ENCODE peak calls at places on chromosomes 11 and 22, in four cellular contexts. One of them, this sample, is unnamed.

GRCh38 chr11:63535734-63536133 is 874 bp upstream of the PLAAT4 start:
- DNase-seq in endothelial cell of umbilical vein: no peak
- DNase-seq in K562: peak; percentile 11
- DNase-seq in GM12878: no peak
- DNase-seq in this sample: no peak

GRCh38 chr22:27531782-27532530 is 269.6 kb downstream of the MN1 start:
- DNase-seq in endothelial cell of umbilical vein: peak; percentile 35
- DNase-seq in K562: no peak
- DNase-seq in GM12878: no peak
- DNase-seq in this sample: peak; percentile 82

GRCh38 chr11:77201370-77201769 is 73.3 kb downstream of the MYO7A start:
- DNase-seq in endothelial cell of umbilical vein: no peak
- DNase-seq in K562: no peak
- DNase-seq in GM12878: no peak
- DNase-seq in this sample: no peak

GRCh38 chr22:20093437-20093836 is 13.4 kb downstream of the DGCR8 start:
- DNase-seq in endothelial cell of umbilical vein: no peak
- DNase-seq in K562: no peak
- DNase-seq in GM12878: no peak
- DNase-seq in this sample: no peak

GRCh38 chr11:108943853-108944252 is 279.0 kb downstream of the DDX10 start:
- DNase-seq in endothelial cell of umbilical vein: no peak
- DNase-seq in K562: no peak
- DNase-seq in GM12878: no peak
- DNase-seq in this sample: no peak

GRCh38 chr11:87082590-87082989 is 44.9 kb downstream of the TMEM135 start:
- DNase-seq in endothelial cell of umbilical vein: no peak
- DNase-seq in K562: no peak
- DNase-seq in GM12878: no peak
- DNase-seq in this sample: no peak

GRCh38 chr11:26283852-26284421 is 48.0 kb upstream of the ANO3 start:
- DNase-seq in endothelial cell of umbilical vein: no peak
- DNase-seq in K562: no peak
- DNase-seq in GM12878: no peak
- DNase-seq in this sample: no peak

GRCh38 chr11:92225563-92226308 is 1.1 kb downstream of the FAT3 start:
- DNase-seq in endothelial cell of umbilical vein: no peak
- DNase-seq in K562: no peak
- DNase-seq in GM12878: no peak
- DNase-seq in this sample: no peak

GRCh38 chr11:3231851-3232744 is at the start of gene MRGPRE:
- DNase-seq in endothelial cell of umbilical vein: no peak
- DNase-seq in K562: peak; percentile 98
- DNase-seq in GM12878: no peak
- DNase-seq in this sample: no peak

GRCh38 chr22:19604711-19605268 is 80.6 kb upstream of the CLDN5 start:
- DNase-seq in endothelial cell of umbilical vein: peak; percentile 56
- DNase-seq in K562: peak; percentile 74
- DNase-seq in GM12878: no peak
- DNase-seq in this sample: no peak

GRCh38 chr11:88179141-88179540 is 3.9 kb upstream of the RAB38 start:
- DNase-seq in endothelial cell of umbilical vein: no peak
- DNase-seq in K562: no peak
- DNase-seq in GM12878: peak; percentile 78
- DNase-seq in this sample: peak; percentile 61

GRCh38 chr11:133919330-133920108 is 37.2 kb downstream of the IGSF9B start:
- DNase-seq in endothelial cell of umbilical vein: no peak
- DNase-seq in K562: no peak
- DNase-seq in GM12878: no peak
- DNase-seq in this sample: no peak

GRCh38 chr11:125141686-125142535 is 22.6 kb upstream of the PKNOX2 start:
- DNase-seq in endothelial cell of umbilical vein: peak; percentile 52
- DNase-seq in K562: peak; percentile 87
- DNase-seq in GM12878: no peak
- DNase-seq in this sample: peak; percentile 29

GRCh38 chr22:19957445-19957844 is 15.8 kb upstream of the TXNRD2 start:
- DNase-seq in endothelial cell of umbilical vein: no peak
- DNase-seq in K562: no peak
- DNase-seq in GM12878: no peak
- DNase-seq in this sample: no peak

GRCh38 chr22:39664485-39665200 is 94.1 kb downstream of the CACNA1I start:
- DNase-seq in endothelial cell of umbilical vein: no peak
- DNase-seq in K562: peak; percentile 97
- DNase-seq in GM12878: no peak
- DNase-seq in this sample: no peak
- TF ChIP-seq FOS in endothelial cell of umbilical vein: no peak
- TF ChIP-seq FOS in K562: no peak
- TF ChIP-seq FOS in GM12878: no peak
- TF ChIP-seq FOS in this sample: no peak

DNA sequence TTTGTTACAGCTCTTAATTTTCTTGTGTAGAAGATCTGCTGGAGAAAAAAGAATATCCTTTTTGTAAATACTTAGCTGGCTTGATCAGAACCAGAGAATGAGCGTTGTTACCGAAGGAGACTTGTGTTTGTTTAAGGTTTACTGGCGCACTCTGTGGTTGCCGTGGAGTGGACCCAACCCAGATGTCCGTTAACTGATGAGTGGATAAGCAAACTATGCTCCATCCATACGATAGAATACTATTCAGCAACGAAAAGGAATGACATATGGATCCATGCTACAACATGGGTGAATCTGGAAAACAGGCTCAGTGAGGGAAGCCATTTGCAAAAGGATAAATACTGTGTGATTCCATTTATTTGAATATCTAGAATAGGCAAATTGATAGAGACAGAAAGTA is 18.7 kb downstream of the PARVB start:
- DNase-seq in endothelial cell of umbilical vein: no peak
- DNase-seq in K562: no peak
- DNase-seq in GM12878: no peak
- DNase-seq in this sample: peak; percentile 51
- TF ChIP-seq FOS in endothelial cell of umbilical vein: no peak
- TF ChIP-seq FOS in K562: no peak
- TF ChIP-seq FOS in GM12878: no peak
- TF ChIP-seq FOS in this sample: no peak

GRCh38 chr22:26213826-26214225 is 44.6 kb downstream of the SEZ6L start:
- DNase-seq in endothelial cell of umbilical vein: no peak
- DNase-seq in K562: no peak
- DNase-seq in GM12878: no peak
- DNase-seq in this sample: no peak
- TF ChIP-seq FOS in endothelial cell of umbilical vein: no peak
- TF ChIP-seq FOS in K562: no peak
- TF ChIP-seq FOS in GM12878: no peak
- TF ChIP-seq FOS in this sample: no peak

GRCh38 chr22:21639359-21639758 is 2.7 kb upstream of the SDF2L1 start:
- DNase-seq in endothelial cell of umbilical vein: no peak
- DNase-seq in K562: no peak
- DNase-seq in GM12878: no peak
- DNase-seq in this sample: no peak

GRCh38 chr22:21640810-21641209 is 1.3 kb upstream of the SDF2L1 start:
- DNase-seq in endothelial cell of umbilical vein: no peak
- DNase-seq in K562: no peak
- DNase-seq in GM12878: no peak
- DNase-seq in this sample: no peak

GRCh38 chr22:21642584-21643448 is 714 bp downstream of the SDF2L1 start:
- DNase-seq in endothelial cell of umbilical vein: peak; percentile 68
- DNase-seq in K562: peak; percentile 97
- DNase-seq in GM12878: no peak
- DNase-seq in this sample: peak; percentile 44

GRCh38 chr22:21641795-21642583 is at the start of gene SDF2L1:
- DNase-seq in endothelial cell of umbilical vein: peak; percentile 99
- DNase-seq in K562: peak; percentile 100
- DNase-seq in GM12878: peak; percentile 88
- DNase-seq in this sample: peak; percentile 99

GRCh38 chr22:21641417-21641794 is 696 bp upstream of the SDF2L1 start:
- DNase-seq in endothelial cell of umbilical vein: peak; percentile 76
- DNase-seq in K562: peak; percentile 90
- DNase-seq in GM12878: no peak
- DNase-seq in this sample: peak; percentile 55
- TF ChIP-seq FOS in endothelial cell of umbilical vein: no peak
- TF ChIP-seq FOS in K562: no peak
- TF ChIP-seq FOS in GM12878: no peak
- TF ChIP-seq FOS in this sample: no peak

GRCh38 chr11:15095736-15096228 is 18.9 kb upstream of the INSC start:
- DNase-seq in endothelial cell of umbilical vein: no peak
- DNase-seq in K562: no peak
- DNase-seq in GM12878: no peak
- DNase-seq in this sample: no peak

GRCh38 chr11:15097411-15097810 is 17.3 kb upstream of the INSC start:
- DNase-seq in endothelial cell of umbilical vein: no peak
- DNase-seq in K562: no peak
- DNase-seq in GM12878: no peak
- DNase-seq in this sample: no peak

GRCh38 chr11:15093432-15093831 is 20.0 kb downstream of the CALCB start:
- DNase-seq in endothelial cell of umbilical vein: no peak
- DNase-seq in K562: no peak
- DNase-seq in GM12878: no peak
- DNase-seq in this sample: no peak

GRCh38 chr11:15091175-15091574 is 17.8 kb downstream of the CALCB start:
- DNase-seq in endothelial cell of umbilical vein: no peak
- DNase-seq in K562: no peak
- DNase-seq in GM12878: no peak
- DNase-seq in this sample: no peak

DNA sequence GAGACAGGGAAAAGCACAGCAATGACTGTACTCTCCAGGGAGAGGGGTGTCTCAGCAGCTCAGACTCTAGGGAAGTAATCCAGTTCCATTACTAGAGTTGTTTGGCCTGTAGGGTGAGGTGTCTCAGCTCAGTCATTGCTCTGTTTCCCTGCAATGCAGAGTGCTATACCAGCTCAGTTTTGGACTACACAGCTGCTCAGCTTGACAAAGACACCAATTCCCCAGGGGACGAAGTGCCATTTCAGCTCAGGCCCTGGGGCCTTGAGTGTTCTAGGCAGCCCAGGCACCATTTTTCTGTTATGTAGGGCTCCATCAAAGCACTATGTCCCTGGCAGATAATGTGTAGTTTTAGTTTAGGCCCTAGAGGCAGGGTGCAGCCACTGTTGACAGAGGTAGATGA is 18.2 kb downstream of the CALCB start:
- DNase-seq in endothelial cell of umbilical vein: no peak
- DNase-seq in K562: no peak
- DNase-seq in GM12878: no peak
- DNase-seq in this sample: no peak
- TF ChIP-seq FOS in endothelial cell of umbilical vein: no peak
- TF ChIP-seq FOS in K562: no peak
- TF ChIP-seq FOS in GM12878: no peak
- TF ChIP-seq FOS in this sample: no peak

DNA sequence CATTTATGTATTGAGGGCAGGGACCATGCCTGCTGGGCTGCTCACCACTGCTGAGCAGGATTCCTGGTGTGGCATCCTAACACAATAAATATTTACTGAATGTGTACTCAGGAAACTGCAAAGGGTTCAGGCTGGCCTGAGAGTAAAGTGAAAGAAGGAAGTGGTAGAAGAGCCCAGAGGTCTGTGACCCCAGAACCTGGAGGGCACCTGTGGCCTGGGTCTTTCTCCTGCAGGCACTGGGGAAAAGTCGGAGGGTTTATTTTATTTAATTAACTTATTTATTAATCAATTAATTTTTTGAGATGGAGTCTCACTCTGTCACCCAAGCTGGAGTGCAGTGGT is 28.2 kb downstream of the TXN2 start:
- DNase-seq in endothelial cell of umbilical vein: no peak
- DNase-seq in K562: no peak
- DNase-seq in GM12878: no peak
- DNase-seq in this sample: no peak
- TF ChIP-seq FOS in endothelial cell of umbilical vein: no peak
- TF ChIP-seq FOS in K562: no peak
- TF ChIP-seq FOS in GM12878: no peak
- TF ChIP-seq FOS in this sample: no peak

GRCh38 chr22:22752556-22753477 is 108.4 kb downstream of the GGTLC2 start:
- DNase-seq in endothelial cell of umbilical vein: no peak
- DNase-seq in K562: peak; percentile 65
- DNase-seq in GM12878: no peak
- DNase-seq in this sample: peak; percentile 47

GRCh38 chr22:22750335-22751042 is 106.1 kb downstream of the GGTLC2 start:
- DNase-seq in endothelial cell of umbilical vein: no peak
- DNase-seq in K562: no peak
- DNase-seq in GM12878: no peak
- DNase-seq in this sample: no peak

GRCh38 chr22:22751043-22751603 is 106.7 kb downstream of the GGTLC2 start:
- DNase-seq in endothelial cell of umbilical vein: no peak
- DNase-seq in K562: no peak
- DNase-seq in GM12878: no peak
- DNase-seq in this sample: no peak

GRCh38 chr22:22753526-22754267 is 109.3 kb downstream of the GGTLC2 start:
- DNase-seq in endothelial cell of umbilical vein: peak; percentile 13
- DNase-seq in K562: peak; percentile 100
- DNase-seq in GM12878: no peak
- DNase-seq in this sample: peak; percentile 21

DNA sequence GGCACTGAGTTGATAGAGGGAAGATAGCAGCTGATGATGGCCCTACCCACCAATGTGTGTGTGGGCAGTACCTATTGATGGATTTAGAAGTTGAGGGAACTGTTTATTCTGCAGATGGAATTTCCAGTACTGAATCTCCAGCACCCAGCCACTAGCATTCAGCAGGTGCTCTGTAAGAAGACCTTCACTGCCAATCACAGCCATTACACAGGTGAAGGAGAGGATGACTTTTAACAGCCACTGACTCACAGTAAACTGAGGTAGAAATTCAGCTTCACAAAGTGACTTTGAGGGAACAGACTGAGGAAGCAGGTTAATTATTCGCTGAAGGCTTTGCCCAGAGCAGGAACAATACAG is 107.8 kb downstream of the GGTLC2 start:
- DNase-seq in endothelial cell of umbilical vein: no peak
- DNase-seq in K562: no peak
- DNase-seq in GM12878: no peak
- DNase-seq in this sample: no peak
- TF ChIP-seq FOS in endothelial cell of umbilical vein: no peak
- TF ChIP-seq FOS in K562: no peak
- TF ChIP-seq FOS in GM12878: no peak
- TF ChIP-seq FOS in this sample: no peak

GRCh38 chr11:71130106-71130505 is 122.3 kb downstream of the SHANK2 start:
- DNase-seq in endothelial cell of umbilical vein: no peak
- DNase-seq in K562: no peak
- DNase-seq in GM12878: no peak
- DNase-seq in this sample: no peak

GRCh38 chr11:71135112-71135511 is 117.3 kb downstream of the SHANK2 start:
- DNase-seq in endothelial cell of umbilical vein: no peak
- DNase-seq in K562: no peak
- DNase-seq in GM12878: no peak
- DNase-seq in this sample: no peak

GRCh38 chr11:71129624-71130023 is 122.8 kb downstream of the SHANK2 start:
- DNase-seq in endothelial cell of umbilical vein: no peak
- DNase-seq in K562: no peak
- DNase-seq in GM12878: no peak
- DNase-seq in this sample: no peak

GRCh38 chr11:71133946-71134345 is 118.4 kb downstream of the SHANK2 start:
- DNase-seq in endothelial cell of umbilical vein: no peak
- DNase-seq in K562: no peak
- DNase-seq in GM12878: no peak
- DNase-seq in this sample: no peak

DNA sequence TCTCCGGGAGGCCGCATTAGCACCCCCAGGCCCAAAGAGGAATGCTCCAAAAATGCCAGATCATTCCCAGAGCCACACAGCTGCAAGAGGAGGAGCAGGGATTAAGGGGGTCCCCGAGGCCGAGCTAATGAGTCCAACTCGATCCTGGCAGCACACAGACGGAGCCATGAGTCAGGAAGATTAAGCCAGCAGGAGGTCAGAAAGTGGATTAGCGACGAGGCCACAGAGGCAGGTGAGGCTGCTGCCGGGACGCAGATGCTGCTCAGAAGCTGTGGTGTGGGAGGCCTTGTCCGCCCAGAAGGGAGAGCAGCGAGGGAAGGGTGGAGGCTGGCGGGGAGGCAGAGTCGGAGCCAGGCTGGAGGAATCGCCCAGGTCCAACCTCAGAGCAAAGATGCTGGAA is 120.5 kb downstream of the SHANK2 start:
- DNase-seq in endothelial cell of umbilical vein: no peak
- DNase-seq in K562: no peak
- DNase-seq in GM12878: no peak
- DNase-seq in this sample: no peak
- TF ChIP-seq FOS in endothelial cell of umbilical vein: no peak
- TF ChIP-seq FOS in K562: no peak
- TF ChIP-seq FOS in GM12878: no peak
- TF ChIP-seq FOS in this sample: no peak

This sample was measured in IMR-90.